ENCODE peak calls at places on chromosomes 3 and 15, in five cellular contexts. T is heart left ventricle, R is prostate gland, S is Peyer's patch, Q is astrocyte. U is an unnamed sample.

GRCh38 chr15:83310521-83311456 is 26.3 kb upstream of the BNC1 start:
- DNase-seq in T (no peak), R (no peak), S (no peak), Q (no peak), U (no peak)

GRCh38 chr15:41967506-41968206 is 4.7 kb downstream of the EHD4 start:
- DNase-seq in T (peak; percentile 45), R (no peak), S (peak; percentile 66), Q (peak; percentile 44), U (peak; percentile 49)

GRCh38 chr15:31280831-31281216 is 45.8 kb upstream of the KLF13 start:
- DNase-seq in T (no peak), R (peak; percentile 2), S (no peak), Q (no peak), U (peak; percentile 10)

GRCh38 chr3:124520970-124521369 is 209.3 kb upstream of the UMPS start:
- DNase-seq in T (no peak), R (no peak), S (no peak), Q (no peak), U (no peak)

GRCh38 chr3:47296562-47297302 is 14.0 kb downstream of the KLHL18 start:
- DNase-seq in T (no peak), R (no peak), S (no peak), Q (no peak), U (no peak)

GRCh38 chr3:50226888-50227389 is 9.1 kb upstream of the GNAI2 start:
- DNase-seq in T (no peak), R (peak; percentile 35), S (peak; percentile 43), Q (no peak), U (no peak)

GRCh38 chr3:103499132-103499885 is 1064.5 kb downstream of the ZPLD1 start:
- DNase-seq in T (no peak), R (no peak), S (no peak), Q (peak; percentile 87), U (no peak)

GRCh38 chr3:134885877-134886621 is 91.0 kb downstream of the EPHB1 start:
- DNase-seq in T (no peak), R (no peak), S (no peak), Q (peak; percentile 9), U (no peak)

GRCh38 chr3:73772599-73772998 is 147.9 kb upstream of the PDZRN3 start:
- DNase-seq in T (no peak), R (no peak), S (no peak), Q (no peak), U (no peak)

GRCh38 chr15:41661529-41662225 is 1.5 kb downstream of the MGA start:
- DNase-seq in T (peak; percentile 70), R (peak; percentile 63), S (peak; percentile 81), Q (peak; percentile 82), U (peak; percentile 62)

GRCh38 chr3:138468886-138469285 is 34.5 kb downstream of the ESYT3 start:
- DNase-seq in T (no peak), R (no peak), S (no peak), Q (no peak), U (no peak)

GRCh38 chr15:40427188-40427587 is 13.6 kb upstream of the BAHD1 start:
- DNase-seq in T (no peak), R (no peak), S (no peak), Q (no peak), U (no peak)

GRCh38 chr3:143775401-143775970 is 72.8 kb downstream of the SLC9A9 start:
- DNase-seq in T (no peak), R (peak; percentile 17), S (no peak), Q (no peak), U (no peak)

GRCh38 chr3:127911421-127911931 is 3.6 kb upstream of the KBTBD12 start:
- DNase-seq in T (no peak), R (peak; percentile 15), S (no peak), Q (no peak), U (peak; percentile 40)

GRCh38 chr3:158540066-158540465 is 30.9 kb upstream of the MLF1 start:
- DNase-seq in T (no peak), R (no peak), S (no peak), Q (no peak), U (no peak)

GRCh38 chr3:134751831-134752230 is 43.2 kb upstream of the EPHB1 start:
- DNase-seq in T (no peak), R (no peak), S (no peak), Q (no peak), U (no peak)

GRCh38 chr3:191244242-191244867 is 45.3 kb downstream of the OSTN start:
- DNase-seq in T (no peak), R (no peak), S (no peak), Q (no peak), U (no peak)

GRCh38 chr3:178137831-178138230 is 398.4 kb upstream of the KCNMB2 start:
- DNase-seq in T (no peak), R (no peak), S (no peak), Q (no peak), U (no peak)

GRCh38 chr3:54733079-54733478 is 194.8 kb downstream of the LRTM1 start:
- DNase-seq in T (no peak), R (no peak), S (no peak), Q (no peak), U (no peak)

GRCh38 chr3:101574388-101575156 is 592 bp downstream of the PCNP start:
- DNase-seq in T (peak; percentile 62), R (peak; percentile 46), S (peak; percentile 40), Q (peak; percentile 54), U (peak; percentile 59)

GRCh38 chr15:85168642-85169173 is 187.1 kb downstream of the PDE8A start:
- DNase-seq in T (no peak), R (peak; percentile 60), S (peak; percentile 31), Q (no peak), U (peak; percentile 78)

GRCh38 chr3:143298886-143299535 is 179.4 kb downstream of the CHST2 start:
- DNase-seq in T (no peak), R (no peak), S (no peak), Q (no peak), U (no peak)

GRCh38 chr15:70029297-70029701 is 68.4 kb downstream of the TLE3 start:
- DNase-seq in T (no peak), R (no peak), S (no peak), Q (no peak), U (peak; percentile 44)

GRCh38 chr15:70033109-70033508 is 64.6 kb downstream of the TLE3 start:
- DNase-seq in T (no peak), R (no peak), S (no peak), Q (no peak), U (no peak)

GRCh38 chr15:70031680-70032079 is 66.0 kb downstream of the TLE3 start:
- DNase-seq in T (no peak), R (no peak), S (no peak), Q (no peak), U (no peak)

GRCh38 chr15:70032509-70032908 is 65.2 kb downstream of the TLE3 start:
- DNase-seq in T (no peak), R (no peak), S (no peak), Q (no peak), U (no peak)

DNA sequence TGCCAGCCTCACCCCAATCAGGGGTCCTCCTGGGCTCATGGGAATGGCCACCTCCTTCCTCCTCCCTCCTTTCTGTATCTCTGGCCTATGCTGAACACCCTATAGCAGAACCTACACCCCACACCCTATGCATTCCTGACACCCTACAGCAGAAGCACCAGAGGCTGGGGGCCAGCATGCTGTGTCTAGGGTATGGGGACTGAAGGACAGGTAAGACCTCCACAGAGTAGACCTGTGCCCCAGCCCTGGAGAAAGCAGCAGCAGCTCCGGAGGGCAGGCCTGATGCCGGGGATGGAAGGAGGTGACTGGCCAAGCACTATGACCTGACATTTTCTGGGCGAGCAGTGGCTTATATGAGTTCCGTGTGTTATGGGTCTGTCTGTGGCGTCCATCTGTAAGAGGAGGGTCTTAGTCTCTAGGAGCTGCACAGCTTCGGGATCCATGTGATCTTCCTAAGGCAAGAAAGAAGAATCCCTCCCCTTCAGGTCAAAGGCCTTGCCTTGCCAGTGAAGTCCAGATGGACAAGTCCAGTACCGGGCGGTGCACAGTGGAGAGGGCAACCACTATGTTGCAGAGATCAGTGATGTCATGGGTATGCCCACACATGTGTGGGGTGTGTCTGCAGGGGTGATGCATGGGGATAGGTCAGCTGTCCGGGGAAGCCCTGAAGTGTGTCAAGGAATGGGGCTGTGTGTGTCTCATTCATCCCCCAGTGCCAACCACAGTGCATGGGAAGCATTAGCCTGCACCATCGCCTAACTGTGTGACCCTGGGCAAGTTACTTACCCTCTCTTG is 66.7 kb downstream of the TLE3 start:
- DNase-seq in T (no peak), R (no peak), S (no peak), Q (no peak), U (no peak)
- H3K27ac ChIP-seq in T (no peak overlapping the region), R (no peak overlapping the region), S (no peak overlapping the region), Q (no peak overlapping the region), U (no peak overlapping the region)

GRCh38 chr15:49900836-49901235 is 218.2 kb downstream of the ATP8B4 start:
- DNase-seq in T (no peak), R (no peak), S (no peak), Q (no peak), U (no peak)

GRCh38 chr15:49904296-49904695 is 214.7 kb downstream of the ATP8B4 start:
- DNase-seq in T (no peak), R (no peak), S (no peak), Q (no peak), U (no peak)

GRCh38 chr15:49900036-49900435 is 219.0 kb downstream of the ATP8B4 start:
- DNase-seq in T (no peak), R (no peak), S (no peak), Q (no peak), U (no peak)

GRCh38 chr15:49902791-49903481 is 216.1 kb downstream of the ATP8B4 start:
- DNase-seq in T (peak; percentile 23), R (no peak), S (no peak), Q (peak; percentile 66), U (no peak)

GRCh38 chr15:49901867-49902775 is 216.9 kb downstream of the ATP8B4 start:
- DNase-seq in T (no peak), R (no peak), S (no peak), Q (peak; percentile 32), U (no peak)
- TF ChIP-seq CTCF in T (peak; percentile 16), R (no peak), S (no peak), Q (peak; percentile 37), U (no peak)

DNA sequence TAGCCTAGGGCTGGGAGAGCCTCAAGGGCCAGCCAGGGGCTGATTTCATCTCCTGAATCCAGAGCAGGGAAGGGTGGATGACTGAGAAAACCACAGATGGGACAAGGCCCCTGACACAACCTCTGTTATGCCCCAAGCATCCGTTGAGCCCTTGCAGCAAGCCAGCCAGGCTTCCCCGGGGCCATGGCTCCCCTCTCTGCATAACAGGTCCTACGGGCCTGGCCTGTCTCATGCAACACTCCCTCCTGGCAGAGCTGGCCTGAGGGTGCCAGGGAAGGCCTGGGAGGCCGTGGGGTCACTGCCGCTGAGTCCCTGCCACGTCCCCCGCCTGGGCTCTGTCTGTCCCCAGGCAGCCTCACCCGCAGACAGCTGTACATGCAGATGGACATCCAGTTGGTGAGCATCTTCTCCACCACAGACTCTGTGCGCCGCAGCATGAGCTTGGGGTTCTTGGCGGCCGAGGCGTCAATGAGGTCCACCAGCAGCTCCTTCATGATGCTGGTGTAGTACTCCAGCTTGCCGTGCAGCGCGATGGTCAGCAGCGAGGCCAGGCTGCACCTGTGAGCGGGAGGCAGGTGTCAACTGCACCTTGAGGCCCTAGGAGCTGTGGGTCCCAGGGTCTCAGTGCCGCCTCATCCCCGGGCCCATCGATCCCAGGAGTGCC is 22.1 kb downstream of the H1-8 start:
- DNase-seq in T (no peak), R (no peak), S (no peak), Q (no peak), U (no peak)
- H3K27ac ChIP-seq in T (peak overlapping the region; percentile 41), R (no peak overlapping the region), S (no peak overlapping the region), Q (no peak overlapping the region), U (peak overlapping the region; percentile 94)

DNA sequence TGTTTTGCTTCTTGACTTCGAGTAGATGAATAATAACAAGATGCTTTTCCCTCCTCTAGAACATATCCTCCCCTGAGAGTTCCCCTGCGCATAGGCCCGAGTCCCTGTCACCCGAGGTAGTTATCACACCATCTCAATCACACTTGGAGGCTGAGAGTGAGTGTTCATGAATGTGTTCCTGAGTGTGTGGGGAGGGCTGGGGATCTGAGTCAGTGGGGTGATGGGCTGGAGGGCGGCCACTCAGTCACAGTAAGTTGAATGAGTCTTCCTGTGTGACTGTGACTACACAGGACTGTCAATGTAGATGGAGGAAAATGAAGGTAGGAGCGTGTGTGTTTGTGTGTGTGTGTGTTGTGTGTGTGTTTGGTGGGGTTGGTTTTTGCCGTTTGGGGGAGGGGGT is 71.0 kb downstream of the SETD5 start:
- DNase-seq in T (no peak), R (no peak), S (no peak), Q (no peak), U (no peak)
- TF ChIP-seq CTCF in T (no peak), R (no peak), S (no peak), Q (no peak), U (no peak)